ENCODE peak calls at places on chromosomes 16 and 17, in seven cellular contexts. One of them, this sample, is unnamed. For H3K36me3, the result is how much of the 10 kb centered on the place peaks cover.

GRCh38 chr16:55943257-55943656 is 68.1 kb upstream of the CES5A start:
- DNase-seq in K562: no peak
- DNase-seq in transverse colon: no peak
- DNase-seq in vagina: no peak
- DNase-seq in H1: no peak
- DNase-seq in suprapubic skin: no peak
- DNase-seq in stomach: no peak
- DNase-seq in this sample: no peak

GRCh38 chr17:17935321-17936271 is 36.6 kb downstream of the TOM1L2 start:
- DNase-seq in K562: no peak
- DNase-seq in transverse colon: peak
- DNase-seq in vagina: no peak
- DNase-seq in H1: no peak
- DNase-seq in suprapubic skin: peak
- DNase-seq in stomach: no peak
- DNase-seq in this sample: no peak

GRCh38 chr17:68759343-68760140 is 158.4 kb upstream of the FAM20A start:
- DNase-seq in K562: peak
- DNase-seq in transverse colon: peak
- DNase-seq in vagina: no peak
- DNase-seq in H1: peak
- DNase-seq in suprapubic skin: peak
- DNase-seq in stomach: peak
- DNase-seq in this sample: peak

GRCh38 chr16:3654249-3654991 is at the start of gene DNASE1:
- DNase-seq in K562: peak
- DNase-seq in transverse colon: peak
- DNase-seq in vagina: no peak
- DNase-seq in H1: peak
- DNase-seq in suprapubic skin: peak
- DNase-seq in stomach: peak
- DNase-seq in this sample: no peak

GRCh38 chr16:57091200-57091989 is 988 bp upstream of the CPNE2 start:
- DNase-seq in K562: no peak
- DNase-seq in transverse colon: peak
- DNase-seq in vagina: no peak
- DNase-seq in H1: peak
- DNase-seq in suprapubic skin: no peak
- DNase-seq in stomach: peak
- DNase-seq in this sample: no peak

GRCh38 chr17:4020096-4020495 is 55.9 kb upstream of the ATP2A3 start:
- DNase-seq in K562: no peak
- DNase-seq in transverse colon: no peak
- DNase-seq in vagina: no peak
- DNase-seq in H1: no peak
- DNase-seq in suprapubic skin: no peak
- DNase-seq in stomach: no peak
- DNase-seq in this sample: no peak

GRCh38 chr16:3235856-3236669 is 1.1 kb upstream of the ZNF200 start:
- DNase-seq in K562: peak
- DNase-seq in transverse colon: peak
- DNase-seq in vagina: no peak
- DNase-seq in H1: no peak
- DNase-seq in suprapubic skin: no peak
- DNase-seq in stomach: peak
- DNase-seq in this sample: peak

GRCh38 chr16:4266372-4266771 is 6.5 kb downstream of the TFAP4 start:
- DNase-seq in K562: peak
- DNase-seq in transverse colon: no peak
- DNase-seq in vagina: no peak
- DNase-seq in H1: no peak
- DNase-seq in suprapubic skin: no peak
- DNase-seq in stomach: no peak
- DNase-seq in this sample: no peak

GRCh38 chr17:304461-304860 is 48.1 kb downstream of the RPH3AL start:
- DNase-seq in K562: no peak
- DNase-seq in transverse colon: no peak
- DNase-seq in vagina: no peak
- DNase-seq in H1: no peak
- DNase-seq in suprapubic skin: no peak
- DNase-seq in stomach: no peak
- DNase-seq in this sample: peak

GRCh38 chr16:27365142-27366089 is 36.6 kb upstream of the IL21R start:
- DNase-seq in K562: no peak
- DNase-seq in transverse colon: no peak
- DNase-seq in vagina: no peak
- DNase-seq in H1: no peak
- DNase-seq in suprapubic skin: no peak
- DNase-seq in stomach: no peak
- DNase-seq in this sample: no peak

GRCh38 chr17:71412803-71413202 is 708.0 kb upstream of the SOX9 start:
- DNase-seq in K562: no peak
- DNase-seq in transverse colon: no peak
- DNase-seq in vagina: no peak
- DNase-seq in H1: no peak
- DNase-seq in suprapubic skin: no peak
- DNase-seq in stomach: no peak
- DNase-seq in this sample: no peak

GRCh38 chr17:57084802-57085447 is at the start of gene AKAP1:
- DNase-seq in K562: peak
- DNase-seq in transverse colon: peak
- DNase-seq in vagina: no peak
- DNase-seq in H1: peak
- DNase-seq in suprapubic skin: peak
- DNase-seq in stomach: peak
- DNase-seq in this sample: peak

GRCh38 chr16:67917852-67918236 is 13.8 kb downstream of the CTRL start:
- DNase-seq in K562: peak
- DNase-seq in transverse colon: no peak
- DNase-seq in vagina: no peak
- DNase-seq in H1: no peak
- DNase-seq in suprapubic skin: no peak
- DNase-seq in stomach: no peak
- DNase-seq in this sample: no peak

GRCh38 chr17:46979023-46979870 is at the start of gene RPRML:
- DNase-seq in K562: peak
- DNase-seq in transverse colon: peak
- DNase-seq in vagina: no peak
- DNase-seq in H1: no peak
- DNase-seq in suprapubic skin: no peak
- DNase-seq in stomach: peak
- DNase-seq in this sample: no peak

GRCh38 chr17:412211-413015 is 59.8 kb upstream of the RPH3AL start:
- DNase-seq in K562: peak
- DNase-seq in transverse colon: peak
- DNase-seq in vagina: no peak
- DNase-seq in H1: no peak
- DNase-seq in suprapubic skin: no peak
- DNase-seq in stomach: peak
- DNase-seq in this sample: peak

GRCh38 chr16:51248217-51248616 is 97.1 kb upstream of the SALL1 start:
- DNase-seq in K562: no peak
- DNase-seq in transverse colon: no peak
- DNase-seq in vagina: no peak
- DNase-seq in H1: no peak
- DNase-seq in suprapubic skin: no peak
- DNase-seq in stomach: no peak
- DNase-seq in this sample: no peak

GRCh38 chr16:68200120-68200783 is 35.7 kb downstream of the ESRP2 start:
- DNase-seq in K562: no peak
- DNase-seq in transverse colon: no peak
- DNase-seq in vagina: no peak
- DNase-seq in H1: no peak
- DNase-seq in suprapubic skin: no peak
- DNase-seq in stomach: no peak
- DNase-seq in this sample: no peak

GRCh38 chr16:78483124-78483992 is 383.9 kb downstream of the WWOX start:
- DNase-seq in K562: no peak
- DNase-seq in transverse colon: no peak
- DNase-seq in vagina: no peak
- DNase-seq in H1: no peak
- DNase-seq in suprapubic skin: no peak
- DNase-seq in stomach: no peak
- DNase-seq in this sample: no peak

GRCh38 chr17:79192503-79193500 is 118.2 kb downstream of the ENGASE start:
- DNase-seq in K562: peak
- DNase-seq in transverse colon: no peak
- DNase-seq in vagina: no peak
- DNase-seq in H1: peak
- DNase-seq in suprapubic skin: no peak
- DNase-seq in stomach: no peak
- DNase-seq in this sample: peak

GRCh38 chr16:85330694-85331188 is 218.5 kb upstream of the CIBAR2 start:
- DNase-seq in K562: peak
- DNase-seq in transverse colon: no peak
- DNase-seq in vagina: no peak
- DNase-seq in H1: no peak
- DNase-seq in suprapubic skin: no peak
- DNase-seq in stomach: no peak
- DNase-seq in this sample: peak

GRCh38 chr16:3656491-3657468 is 2.3 kb downstream of the DNASE1 start:
- DNase-seq in K562: no peak
- DNase-seq in transverse colon: no peak
- DNase-seq in vagina: no peak
- DNase-seq in H1: no peak
- DNase-seq in suprapubic skin: peak
- DNase-seq in stomach: no peak
- DNase-seq in this sample: no peak

DNA sequence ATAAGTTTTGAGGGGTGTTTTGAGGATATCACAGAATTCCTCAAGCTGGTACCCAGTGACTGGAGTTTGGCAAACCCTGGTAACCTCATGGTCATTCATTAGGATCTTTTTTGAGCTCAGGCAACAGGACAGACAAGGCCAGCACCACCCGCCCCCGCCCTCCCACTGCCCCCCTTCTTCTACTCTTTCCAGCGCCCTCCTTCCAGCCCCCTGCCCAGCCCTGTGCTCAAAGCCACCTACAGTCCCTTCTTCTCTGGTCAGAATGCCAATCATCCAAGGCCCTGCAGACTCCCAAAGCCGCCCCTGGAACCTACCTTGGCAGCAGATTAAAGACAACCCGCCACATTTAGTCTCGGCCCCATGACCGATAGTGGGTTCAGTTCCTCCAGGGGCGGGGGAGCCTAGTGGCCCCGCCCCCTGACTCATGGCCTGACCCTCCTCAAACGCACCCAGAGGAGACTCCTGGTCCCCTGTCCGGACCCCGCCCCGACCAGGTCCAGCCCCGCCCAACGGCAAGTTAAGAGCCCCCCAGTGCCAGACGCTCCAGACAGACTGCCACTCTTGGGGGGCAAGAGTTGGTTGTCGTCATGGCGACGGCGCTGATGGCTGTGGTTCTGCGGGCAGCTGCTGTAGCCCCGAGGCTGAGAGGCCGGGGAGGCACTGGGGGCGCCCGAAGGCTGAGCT is at the start of gene NAGS:
- DNase-seq in K562: peak
- DNase-seq in transverse colon: peak
- DNase-seq in vagina: no peak
- DNase-seq in H1: no peak
- DNase-seq in suprapubic skin: peak
- DNase-seq in stomach: no peak
- DNase-seq in this sample: no peak
- TF ChIP-seq POLR2AphosphoS5 in K562: no peak
- TF ChIP-seq POLR2AphosphoS5 in transverse colon: no peak
- TF ChIP-seq POLR2AphosphoS5 in vagina: no peak
- TF ChIP-seq POLR2AphosphoS5 in H1: no peak
- TF ChIP-seq POLR2AphosphoS5 in suprapubic skin: no peak
- TF ChIP-seq POLR2AphosphoS5 in stomach: no peak
- TF ChIP-seq POLR2AphosphoS5 in this sample: no peak

DNA sequence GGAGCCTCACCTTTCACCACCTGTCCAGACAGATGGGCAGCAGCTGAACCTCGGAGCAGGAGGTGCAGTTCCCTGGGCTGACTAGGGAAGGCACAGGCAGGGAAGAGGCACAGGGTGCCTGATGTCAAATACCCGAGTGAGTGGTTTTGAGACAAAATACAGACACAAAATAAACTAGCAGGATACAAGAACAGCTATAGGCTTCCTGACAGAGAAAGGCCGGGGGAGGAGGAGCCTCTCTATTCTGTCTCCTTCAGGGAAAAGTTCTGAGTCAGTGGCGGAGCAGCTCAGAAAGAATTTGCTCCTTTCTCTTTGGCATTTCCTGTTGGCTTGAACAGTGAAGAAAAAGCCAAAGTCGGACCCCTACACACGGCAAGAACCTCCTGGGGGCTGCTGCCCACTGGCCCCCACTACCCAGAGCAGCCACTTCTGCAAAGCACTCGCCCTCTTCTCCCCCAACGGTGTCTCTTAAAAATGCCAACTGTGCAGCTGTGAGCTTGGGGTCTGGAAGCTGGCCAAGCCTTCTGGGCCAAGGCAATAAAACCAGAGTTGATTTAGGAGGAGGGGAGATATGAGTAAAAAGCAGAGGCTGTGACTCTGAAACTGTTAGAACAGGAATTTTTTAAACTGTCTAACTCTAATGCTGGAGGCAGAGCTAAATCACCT is 14.4 kb upstream of the FAAP100 start:
- DNase-seq in K562: no peak
- DNase-seq in transverse colon: peak
- DNase-seq in vagina: no peak
- DNase-seq in H1: no peak
- DNase-seq in suprapubic skin: no peak
- DNase-seq in stomach: peak
- DNase-seq in this sample: peak
- H3K36me3 ChIP-seq in K562: half or more
- H3K36me3 ChIP-seq in transverse colon: under half
- H3K36me3 ChIP-seq in vagina: under half
- H3K36me3 ChIP-seq in H1: half or more
- H3K36me3 ChIP-seq in suprapubic skin: half or more
- H3K36me3 ChIP-seq in stomach: half or more
- H3K36me3 ChIP-seq in this sample: under half

DNA sequence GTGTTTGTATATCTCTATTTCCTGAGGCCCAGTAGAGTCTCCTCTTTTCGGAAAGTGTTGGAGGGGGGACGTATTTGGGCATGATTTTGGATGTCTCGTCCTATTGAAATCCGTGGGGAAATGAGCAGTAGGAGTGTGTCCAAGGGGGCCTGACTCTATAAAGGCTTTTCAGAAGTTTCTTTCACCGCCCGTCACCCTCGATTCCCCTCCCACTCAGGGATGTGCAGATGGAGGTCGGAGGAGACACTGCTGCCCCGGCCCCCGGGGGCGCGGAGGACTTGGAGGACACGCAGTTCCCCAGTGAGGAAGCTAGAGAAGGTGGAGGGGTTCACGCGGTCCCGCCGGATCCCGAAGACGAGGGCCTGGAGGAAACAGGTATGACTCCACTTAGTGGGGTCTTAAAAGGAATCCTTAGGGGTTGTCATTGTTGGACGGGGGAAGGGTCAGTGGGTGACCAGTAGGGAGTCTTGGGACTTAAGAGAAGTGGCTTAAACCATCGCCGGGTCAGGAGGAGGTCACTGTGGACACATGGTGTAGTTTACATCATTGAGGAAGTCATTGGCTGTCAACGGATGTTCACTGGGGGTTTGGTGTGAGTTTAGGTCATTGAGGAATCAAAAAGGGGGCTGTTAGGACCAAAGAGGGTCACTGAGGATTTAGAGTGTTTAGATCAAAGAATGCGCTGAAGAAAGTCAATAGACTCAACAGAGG is 424 bp downstream of the MON1B start:
- DNase-seq in K562: peak
- DNase-seq in transverse colon: peak
- DNase-seq in vagina: no peak
- DNase-seq in H1: no peak
- DNase-seq in suprapubic skin: no peak
- DNase-seq in stomach: no peak
- DNase-seq in this sample: no peak
- TF ChIP-seq POLR2A in K562: no peak
- TF ChIP-seq POLR2A in transverse colon: no peak
- TF ChIP-seq POLR2A in vagina: no peak
- TF ChIP-seq POLR2A in H1: no peak
- TF ChIP-seq POLR2A in suprapubic skin: no peak
- TF ChIP-seq POLR2A in stomach: no peak
- TF ChIP-seq POLR2A in this sample: no peak

GRCh38 chr17:40459646-40460584 is 16.7 kb downstream of the IGFBP4 start:
- DNase-seq in K562: no peak
- DNase-seq in transverse colon: no peak
- DNase-seq in vagina: no peak
- DNase-seq in H1: no peak
- DNase-seq in suprapubic skin: no peak
- DNase-seq in stomach: no peak
- DNase-seq in this sample: no peak
- TF ChIP-seq POLR2AphosphoS5 in K562: no peak
- TF ChIP-seq POLR2AphosphoS5 in transverse colon: no peak
- TF ChIP-seq POLR2AphosphoS5 in vagina: no peak
- TF ChIP-seq POLR2AphosphoS5 in H1: no peak
- TF ChIP-seq POLR2AphosphoS5 in suprapubic skin: no peak
- TF ChIP-seq POLR2AphosphoS5 in stomach: no peak
- TF ChIP-seq POLR2AphosphoS5 in this sample: no peak

This sample was measured in prostate gland.